ENCODE peak calls at places on chromosomes 2 and 18, in six cellular contexts. F is fibroblast of lung, N is LoVo, M is H7, S is activated T-cell treated with anti-CD3 and anti-CD28 coated beads for 24 hours, E is NCI-H1417. W is an unnamed sample.

GRCh38 chr2:98032086-98032485 is 36.3 kb upstream of the TMEM131 start:
- DNase-seq in N (no peak), S (no peak), M (no peak), E (no peak), F (no peak), W (no peak)

GRCh38 chr18:8952796-8953760 is 149.4 kb upstream of the NDUFV2 start:
- DNase-seq in E (no peak), S (no peak), F (peak; percentile 77), N (no peak), M (no peak), W (no peak)

GRCh38 chr2:159064446-159065301 is 96.2 kb downstream of the TANC1 start:
- DNase-seq in M (peak; percentile 60), E (peak; percentile 14), N (no peak), S (no peak), F (peak; percentile 77), W (no peak)

GRCh38 chr2:237128026-237128703 is 42.5 kb downstream of the COPS8 start:
- DNase-seq in M (peak; percentile 62), S (peak; percentile 37), N (peak; percentile 65), F (peak; percentile 99), E (no peak), W (no peak)

GRCh38 chr2:67684991-67685390 is 287.9 kb downstream of the ETAA1 start:
- DNase-seq in M (no peak), N (no peak), S (no peak), E (no peak), F (no peak), W (no peak)

GRCh38 chr2:10415048-10415447 is 33.1 kb downstream of the ODC1 start:
- DNase-seq in M (no peak), F (no peak), N (no peak), S (no peak), E (no peak), W (peak; percentile 11)

GRCh38 chr2:9091819-9092218 is 88.3 kb upstream of the MBOAT2 start:
- DNase-seq in S (no peak), F (peak; percentile 36), E (no peak), N (no peak), M (no peak), W (no peak)

GRCh38 chr2:226971770-226972169 is 135.9 kb downstream of the RHBDD1 start:
- DNase-seq in M (no peak), F (no peak), S (no peak), N (no peak), E (no peak), W (no peak)

GRCh38 chr18:79529991-79530390 is 134.3 kb downstream of the NFATC1 start:
- DNase-seq in E (no peak), N (no peak), S (no peak), M (no peak), F (no peak), W (no peak)

GRCh38 chr2:241108271-241109209 is 6.5 kb upstream of the MTERF4 start:
- DNase-seq in M (peak; percentile 31), S (no peak), N (no peak), E (no peak), F (no peak), W (no peak)

GRCh38 chr2:30193104-30193681 is 38.1 kb upstream of the LBH start:
- DNase-seq in M (no peak), E (no peak), N (no peak), S (no peak), F (peak; percentile 30), W (no peak)

GRCh38 chr2:75466708-75467311 is 93.9 kb downstream of the EVA1A start:
- DNase-seq in S (no peak), N (peak; percentile 15), F (peak; percentile 36), M (peak; percentile 42), E (peak; percentile 26), W (no peak)

GRCh38 chr2:71720596-71721361 is 267.4 kb downstream of the DYSF start:
- DNase-seq in F (no peak), S (no peak), N (no peak), E (no peak), M (no peak), W (no peak)

GRCh38 chr2:234818937-234819336 is 132.9 kb upstream of the SH3BP4 start:
- DNase-seq in S (no peak), N (no peak), M (no peak), E (no peak), F (no peak), W (no peak)

GRCh38 chr2:101558740-101559508 is 84.0 kb upstream of the RFX8 start:
- DNase-seq in S (no peak), F (peak; percentile 74), E (no peak), M (no peak), N (no peak), W (no peak)

GRCh38 chr2:75846683-75847190 is 136.0 kb upstream of the GCFC2 start:
- DNase-seq in E (no peak), S (no peak), F (peak; percentile 36), N (no peak), M (no peak), W (no peak)

GRCh38 chr2:217001740-217002139 is 141.9 kb upstream of the TNP1 start:
- DNase-seq in S (no peak), N (no peak), F (no peak), M (no peak), E (no peak), W (no peak)

GRCh38 chr2:171541202-171541884 is 19.1 kb downstream of the CYBRD1 start:
- DNase-seq in S (no peak), F (no peak), M (no peak), E (no peak), N (no peak), W (peak; percentile 65)

GRCh38 chr2:130830538-130830937 is 6.2 kb upstream of the ARHGEF4 start:
- DNase-seq in F (no peak), S (no peak), M (no peak), E (no peak), N (no peak), W (no peak)

GRCh38 chr2:183081908-183082307 is 3.4 kb downstream of the DUSP19 start:
- DNase-seq in M (no peak), S (no peak), E (no peak), N (no peak), F (peak; percentile 56), W (no peak)

GRCh38 chr2:124668161-124668560 is 643.1 kb downstream of the CNTNAP5 start:
- DNase-seq in F (peak; percentile 36), E (no peak), S (no peak), N (no peak), M (no peak), W (no peak)

GRCh38 chr2:65156041-65156440 is 26.1 kb upstream of the RAB1A start:
- DNase-seq in N (no peak), F (no peak), S (no peak), M (no peak), E (no peak), W (no peak)

GRCh38 chr2:197705143-197705911 is at the start of gene MARS2:
- DNase-seq in S (peak; percentile 91), N (peak; percentile 96), F (peak; percentile 86), E (peak; percentile 84), M (peak; percentile 96), W (peak; percentile 94)

GRCh38 chr2:217890445-217890844 is 112.3 kb downstream of the TNS1 start:
- DNase-seq in F (peak; percentile 83), N (no peak), E (no peak), S (no peak), M (no peak), W (no peak)

GRCh38 chr2:74119324-74119723 is 28.4 kb downstream of the BOLA3 start:
- DNase-seq in E (no peak), M (no peak), N (no peak), F (peak; percentile 13), S (no peak), W (no peak)

GRCh38 chr18:50194623-50195532 is at the start of gene MYO5B:
- DNase-seq in M (peak; percentile 97), S (peak; percentile 23), E (peak; percentile 60), F (peak; percentile 3), N (peak; percentile 92), W (peak; percentile 75)

GRCh38 chr2:205654878-205655601 is 27.3 kb upstream of the NRP2 start:
- DNase-seq in M (no peak), F (peak; percentile 78), E (no peak), N (no peak), S (no peak), W (no peak)

GRCh38 chr2:10499275-10499907 is 51.3 kb upstream of the ODC1 start:
- DNase-seq in M (peak; percentile 46), E (peak; percentile 45), F (no peak), S (no peak), N (no peak), W (no peak)